ENCODE peak calls at places on chromosomes 4 and X, in ten cellular contexts. J is cardiac muscle cell; H is activated CD4-positive, alpha-beta T cell treated with anti-CD3 and anti-CD28 coated beads, Interleukin-2, amount 10 ng/mL, durations not matched to agents 7 days and 5 days; D is mucosa of descending colon; Q is NB4; I is GM04504; C is mucosa of gallbladder; X is germinal center; A is NAMALWA; L is occipital lobe. W is an unnamed sample.

GRCh38 chr4:81052119-81053068 is 21.9 kb downstream of the BMP3 start:
- DNase-seq in J (peak), H (peak), D (peak), Q (peak), I (peak), C (peak), X (peak), A (peak), L (peak), W (no peak)

GRCh38 chr4:39446842-39447573 is 11.7 kb downstream of the RPL9 start:
- DNase-seq in J (peak), H (peak), D (peak), Q (peak), I (peak), C (peak), X (peak), A (no peak), L (no peak), W (peak)

GRCh38 chr4:1206299-1207156 is 34.1 kb upstream of the SPON2 start:
- DNase-seq in J (no peak), H (no peak), D (no peak), Q (no peak), I (no peak), C (no peak), X (no peak), A (no peak), L (no peak), W (peak)

GRCh38 chr4:139042981-139043460 is 27.4 kb downstream of the NOCT start:
- DNase-seq in J (no peak), H (no peak), D (no peak), Q (no peak), I (no peak), C (peak), X (no peak), A (no peak), L (peak), W (no peak)

GRCh38 chr4:147233-147632 is 22.9 kb downstream of the ZNF718 start:
- DNase-seq in J (no peak), H (no peak), D (no peak), Q (no peak), I (no peak), C (no peak), X (no peak), A (no peak), L (no peak), W (no peak)

GRCh38 chr4:113499166-113499565 is 262.4 kb downstream of the CAMK2D start:
- DNase-seq in J (no peak), H (no peak), D (no peak), Q (no peak), I (no peak), C (no peak), X (no peak), A (no peak), L (no peak), W (no peak)

GRCh38 chr4:26032572-26033320 is 118.7 kb downstream of the SMIM20 start:
- DNase-seq in J (peak), H (no peak), D (peak), Q (no peak), I (peak), C (no peak), X (no peak), A (no peak), L (no peak), W (no peak)

GRCh38 chr4:156558365-156559025 is 413.1 kb downstream of the PDGFC start:
- DNase-seq in J (no peak), H (no peak), D (no peak), Q (no peak), I (no peak), C (no peak), X (no peak), A (no peak), L (no peak), W (no peak)

GRCh38 chrX:41789374-41789773 is 65.4 kb downstream of the GPR82 start:
- DNase-seq in J (no peak), H (no peak), D (no peak), Q (no peak), I (no peak), C (no peak), X (no peak), A (no peak), L (no peak), W (no peak)

GRCh38 chr4:76748649-76749048 is 149.3 kb downstream of the SOWAHB start:
- DNase-seq in J (peak), H (peak), D (peak), Q (peak), I (no peak), C (peak), X (peak), A (peak), L (no peak), W (peak)

GRCh38 chr4:8365951-8366350 is 74.6 kb downstream of the ACOX3 start:
- DNase-seq in J (no peak), H (no peak), D (no peak), Q (no peak), I (no peak), C (no peak), X (no peak), A (no peak), L (no peak), W (no peak)

GRCh38 chr4:78627966-78628678 is 76.6 kb downstream of the ANXA3 start:
- DNase-seq in J (no peak), H (no peak), D (no peak), Q (no peak), I (no peak), C (no peak), X (no peak), A (no peak), L (no peak), W (no peak)

GRCh38 chrX:78075787-78076389 is 28.2 kb upstream of the PGK1 start:
- DNase-seq in J (no peak), H (no peak), D (no peak), Q (no peak), I (no peak), C (no peak), X (no peak), A (no peak), L (no peak), W (no peak)

GRCh38 chrX:139680356-139680755 is 27.6 kb downstream of the MCF2 start:
- DNase-seq in J (no peak), H (no peak), D (no peak), Q (no peak), I (no peak), C (no peak), X (no peak), A (no peak), L (no peak), W (no peak)

GRCh38 chr4:55547461-55547770 is 707 bp upstream of the CLOCK start:
- DNase-seq in J (peak), H (no peak), D (no peak), Q (no peak), I (no peak), C (peak), X (no peak), A (no peak), L (no peak), W (no peak)

GRCh38 chr4:90943311-90943710 is 816.1 kb downstream of the CCSER1 start:
- DNase-seq in J (no peak), H (no peak), D (no peak), Q (peak), I (no peak), C (no peak), X (no peak), A (no peak), L (no peak), W (no peak)

GRCh38 chrX:154047266-154047665 is 27.6 kb upstream of the IRAK1 start:
- DNase-seq in J (peak), H (no peak), D (no peak), Q (no peak), I (no peak), C (no peak), X (no peak), A (no peak), L (no peak), W (no peak)

GRCh38 chrX:40109288-40110008 is 11.7 kb upstream of the BCOR start:
- DNase-seq in J (peak), H (peak), D (peak), Q (peak), I (no peak), C (no peak), X (no peak), A (peak), L (no peak), W (peak)

GRCh38 chr4:83083925-83084475 is 30.5 kb downstream of the PLAC8 start:
- DNase-seq in J (peak), H (peak), D (no peak), Q (peak), I (no peak), C (no peak), X (no peak), A (peak), L (no peak), W (no peak)

GRCh38 chrX:53287493-53288138 is 6.2 kb upstream of the IQSEC2 start:
- DNase-seq in J (peak), H (peak), D (peak), Q (peak), I (peak), C (peak), X (peak), A (peak), L (peak), W (peak)

GRCh38 chr4:113446019-113446418 is 315.5 kb downstream of the CAMK2D start:
- DNase-seq in J (peak), H (no peak), D (no peak), Q (no peak), I (no peak), C (no peak), X (no peak), A (no peak), L (no peak), W (no peak)

GRCh38 chrX:106862972-106863688 is 40.0 kb downstream of the RIPPLY1 start:
- DNase-seq in J (peak), H (peak), D (peak), Q (peak), I (no peak), C (peak), X (peak), A (peak), L (no peak), W (no peak)

W was measured in right lobe of liver.